ENCODE peak calls at places on chromosomes 16 and 17, in five cellular contexts. G is activated naive CD4-positive, alpha-beta T cell treated with anti-CD3 and anti-CD28 coated beads for 36 hours; S is activated gamma-delta T cell treated with anti-CD3 and anti-CD28 coated beads, Interleukin-2, amount 50 U/mL, for 16 hours; I is A172; K is stimulated activated CD4-positive, alpha-beta T cell treated with anti-CD3 and anti-CD28 coated beads, TNF-alpha, amount 100 ng/mL, for 4 hours. E is an unnamed sample.

GRCh38 chr16:11066231-11066870 is 122.0 kb downstream of the CLEC16A start:
- DNase-seq in S (no peak), I (no peak), K (no peak), G (no peak), E (no peak)

GRCh38 chr17:1746975-1747543 is 4.4 kb downstream of the SERPINF2 start:
- DNase-seq in I (no peak), K (no peak), S (no peak), G (no peak), E (no peak)

GRCh38 chr17:67376509-67376891 is 581 bp upstream of the PITPNC1 start:
- DNase-seq in K (no peak), G (peak; percentile 48), I (no peak), S (no peak), E (no peak)

GRCh38 chr17:3472137-3472536 is 518 bp upstream of the SPATA22 start:
- DNase-seq in K (no peak), G (no peak), I (no peak), S (no peak), E (no peak)

GRCh38 chr16:68227850-68228553 is 7.9 kb downstream of the ESRP2 start:
- DNase-seq in S (no peak), I (no peak), G (no peak), K (no peak), E (no peak)

GRCh38 chr17:72030067-72030899 is 90.5 kb upstream of the SOX9 start:
- DNase-seq in K (no peak), I (peak; percentile 91), G (peak; percentile 45), S (no peak), E (no peak)

GRCh38 chr17:38742431-38743308 is 5.5 kb downstream of the PCGF2 start:
- DNase-seq in S (no peak), K (no peak), I (no peak), G (no peak), E (no peak)

GRCh38 chr16:85083051-85083639 is 29.1 kb downstream of the CIBAR2 start:
- DNase-seq in K (no peak), S (no peak), I (no peak), G (no peak), E (no peak)

GRCh38 chr17:17930674-17931073 is 41.5 kb downstream of the TOM1L2 start:
- DNase-seq in K (no peak), I (no peak), S (no peak), G (no peak), E (no peak)

GRCh38 chr17:79576333-79576732 is 34.5 kb downstream of the RBFOX3 start:
- DNase-seq in K (no peak), S (no peak), G (no peak), I (no peak), E (no peak)

GRCh38 chr16:57689772-57690558 is 4.6 kb upstream of the DRC7 start:
- DNase-seq in K (no peak), I (no peak), G (peak; percentile 58), S (peak; percentile 33), E (peak; percentile 37)

E was measured in natural killer cell.